ENCODE peak calls at places on chromosome 18, in nine cellular contexts. L, H, E, Q, N, A, T, J and W are unnamed samples.

GRCh38 chr18:905948-906415 is 1.3 kb downstream of the ADCYAP1 start:
- DNase-seq in T (peak; percentile 36), J (no peak), N (no peak), H (no peak), A (no peak), L (no peak), Q (no peak), E (no peak), W (no peak)

GRCh38 chr18:48946329-48946835 is 4.4 kb downstream of the SMAD7 start:
- DNase-seq in J (peak; percentile 69), T (no peak), N (no peak), Q (no peak), H (peak; percentile 87), A (no peak), E (peak; percentile 75), L (no peak), W (no peak)

GRCh38 chr18:21489119-21489750 is 111.3 kb downstream of the ESCO1 start:
- DNase-seq in A (peak; percentile 68), N (peak; percentile 67), J (no peak), Q (peak; percentile 32), L (no peak), H (peak; percentile 43), E (peak; percentile 77), T (peak; percentile 41), W (peak; percentile 65)

GRCh38 chr18:55694291-55694690 is 106.3 kb upstream of the TCF4 start:
- DNase-seq in J (no peak), N (no peak), T (no peak), Q (peak; percentile 3), E (peak; percentile 45), H (peak; percentile 22), A (no peak), L (no peak), W (no peak)

GRCh38 chr18:39773656-39774055 is 2181.4 kb upstream of the PIK3C3 start:
- DNase-seq in J (no peak), T (no peak), A (no peak), E (peak; percentile 16), Q (no peak), N (no peak), L (no peak), H (no peak), W (no peak)

GRCh38 chr18:55243852-55244251 is 284.6 kb upstream of the CCDC68 start:
- DNase-seq in E (peak; percentile 76), Q (no peak), N (no peak), H (peak; percentile 72), T (peak; percentile 12), J (no peak), A (no peak), L (no peak), W (no peak)

GRCh38 chr18:58207520-58208152 is 163.6 kb downstream of the NEDD4L start:
- DNase-seq in Q (no peak), H (no peak), J (no peak), L (no peak), N (no peak), E (no peak), A (no peak), T (no peak), W (no peak)

GRCh38 chr18:7117390-7118355 is at the start of gene LAMA1:
- DNase-seq in E (peak; percentile 32), J (peak; percentile 72), T (no peak), N (no peak), A (no peak), H (no peak), Q (peak; percentile 21), L (no peak), W (no peak)

GRCh38 chr18:10377956-10378355 is 76.5 kb upstream of the APCDD1 start:
- DNase-seq in L (no peak), A (no peak), Q (peak; percentile 59), H (peak; percentile 82), E (no peak), J (no peak), T (no peak), N (no peak), W (no peak)

GRCh38 chr18:10381516-10381915 is 72.9 kb upstream of the APCDD1 start:
- DNase-seq in T (no peak), Q (no peak), E (no peak), N (no peak), A (no peak), L (no peak), H (no peak), J (no peak), W (no peak)

GRCh38 chr18:10378688-10379465 is 75.6 kb upstream of the APCDD1 start:
- DNase-seq in Q (peak; percentile 80), A (no peak), E (peak; percentile 10), N (no peak), H (peak; percentile 70), L (no peak), T (no peak), J (no peak), W (no peak)

GRCh38 chr18:10379511-10379910 is 74.9 kb upstream of the APCDD1 start:
- DNase-seq in J (no peak), L (no peak), N (no peak), A (no peak), Q (peak; percentile 71), E (no peak), T (no peak), H (peak; percentile 77), W (no peak)

GRCh38 chr18:10381951-10382350 is 72.5 kb upstream of the APCDD1 start:
- DNase-seq in T (no peak), E (no peak), A (no peak), J (no peak), Q (peak; percentile 52), H (no peak), L (no peak), N (no peak), W (no peak)
- H3K4me3 ChIP-seq in T (no peak overlapping the region), E (no peak overlapping the region), A (no peak overlapping the region), J (no peak overlapping the region), Q (no peak overlapping the region), H (no peak overlapping the region), L (no peak overlapping the region), N (no peak overlapping the region), W (no peak overlapping the region)

GRCh38 chr18:76521367-76521766 is 26.3 kb upstream of the ZNF516 start:
- DNase-seq in Q (no peak), N (no peak), H (no peak), E (no peak), T (no peak), J (no peak), A (no peak), L (no peak), W (no peak)

GRCh38 chr18:76522104-76522503 is 27.1 kb upstream of the ZNF516 start:
- DNase-seq in H (no peak), L (no peak), Q (no peak), T (no peak), E (no peak), N (no peak), A (peak; percentile 27), J (no peak), W (no peak)

GRCh38 chr18:76518073-76518472 is 23.0 kb upstream of the ZNF516 start:
- DNase-seq in A (no peak), J (no peak), T (no peak), H (no peak), Q (no peak), L (no peak), E (peak; percentile 43), N (no peak), W (no peak)

GRCh38 chr18:76519156-76519549 is 24.1 kb upstream of the ZNF516 start:
- DNase-seq in N (no peak), Q (peak; percentile 16), E (no peak), T (no peak), J (no peak), L (no peak), H (no peak), A (peak; percentile 41), W (no peak)

DNA sequence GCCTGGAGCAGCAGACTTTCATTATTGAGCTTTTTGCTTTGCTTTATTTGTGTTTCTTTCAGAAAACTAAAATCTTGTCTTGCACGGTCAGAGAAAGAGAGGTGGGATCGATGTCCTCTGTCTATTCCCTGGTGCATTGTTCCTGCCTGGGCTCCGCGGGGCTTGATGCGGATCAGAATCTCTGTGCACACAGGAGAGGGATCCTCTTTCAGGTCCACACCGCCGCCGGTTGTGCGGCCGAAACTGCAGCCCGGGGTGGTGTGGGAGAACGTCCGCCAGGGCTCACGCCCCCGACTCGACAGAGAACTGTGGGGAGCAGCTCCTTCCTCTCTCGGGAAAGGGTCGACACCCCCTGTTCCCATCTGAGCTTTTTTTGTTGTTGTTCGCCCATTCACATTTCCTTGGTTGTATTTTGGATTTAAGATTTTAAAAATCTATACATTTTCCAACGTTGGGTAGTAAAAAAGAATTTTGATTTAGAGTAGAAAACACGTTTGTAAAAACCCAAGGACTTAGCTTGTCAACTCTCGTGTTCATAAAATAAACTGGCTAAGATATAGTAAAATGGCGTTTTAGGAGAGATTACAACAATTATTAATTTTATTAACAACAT is 23.6 kb upstream of the ZNF516 start:
- DNase-seq in A (peak; percentile 65), J (no peak), N (no peak), H (no peak), L (no peak), E (peak; percentile 38), T (no peak), Q (peak; percentile 32), W (peak; percentile 42)
- H3K4me3 ChIP-seq in A (peak overlapping the region; percentile 54), J (peak overlapping the region; percentile 43), N (peak overlapping the region; percentile 5), H (peak overlapping the region; percentile 51), L (peak overlapping the region; percentile 22), E (peak overlapping the region; percentile 28), T (no peak overlapping the region), Q (peak overlapping the region; percentile 40), W (peak overlapping the region; percentile 45)

GRCh38 chr18:63131944-63132818 is 187.4 kb downstream of the BCL2 start:
- DNase-seq in T (no peak), E (no peak), J (no peak), Q (no peak), L (no peak), H (no peak), A (no peak), N (no peak), W (no peak)
- H3K4me3 ChIP-seq in T (no peak overlapping the region), E (no peak overlapping the region), J (no peak overlapping the region), Q (no peak overlapping the region), L (no peak overlapping the region), H (no peak overlapping the region), A (no peak overlapping the region), N (no peak overlapping the region), W (no peak overlapping the region)

GRCh38 chr18:26545335-26545734 is 3.0 kb downstream of the KCTD1 start:
- DNase-seq in E (no peak), Q (no peak), T (no peak), N (no peak), L (no peak), A (no peak), H (no peak), J (no peak), W (no peak)

GRCh38 chr18:26546875-26547301 is 1.5 kb downstream of the KCTD1 start:
- DNase-seq in E (no peak), N (no peak), T (peak; percentile 12), J (no peak), Q (no peak), A (no peak), H (no peak), L (no peak), W (no peak)

GRCh38 chr18:26546170-26546874 is 2.0 kb downstream of the KCTD1 start:
- DNase-seq in H (no peak), J (no peak), Q (no peak), E (no peak), A (no peak), L (no peak), T (no peak), N (no peak), W (no peak)

GRCh38 chr18:26544459-26544858 is 3.9 kb downstream of the KCTD1 start:
- DNase-seq in L (no peak), T (no peak), H (no peak), Q (no peak), J (no peak), N (no peak), E (no peak), A (no peak), W (no peak)

DNA sequence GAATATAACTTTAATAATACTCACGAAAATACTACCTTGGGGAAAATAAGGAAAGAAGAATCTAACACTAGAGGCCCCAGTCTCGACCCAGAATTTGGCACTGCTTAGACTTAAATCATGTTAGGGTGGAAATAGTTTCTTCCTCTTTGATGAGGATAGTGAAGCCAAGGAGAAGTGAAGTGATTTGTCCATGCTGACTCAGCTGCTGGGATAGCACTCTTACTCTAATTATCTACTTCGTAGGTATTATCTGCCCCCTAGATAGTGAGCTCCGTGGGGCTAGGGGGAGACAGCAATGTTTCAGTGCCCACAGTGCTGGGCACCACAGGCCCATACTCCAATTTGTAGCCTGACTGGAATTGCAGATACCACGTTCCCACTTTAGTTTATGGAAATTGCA is 2.6 kb downstream of the KCTD1 start:
- DNase-seq in N (no peak), Q (no peak), H (no peak), J (no peak), T (no peak), E (no peak), L (no peak), A (no peak), W (no peak)
- H3K4me3 ChIP-seq in N (peak overlapping the region; percentile 39), Q (no peak overlapping the region), H (no peak overlapping the region), J (no peak overlapping the region), T (peak overlapping the region; percentile 44), E (peak overlapping the region; percentile 15), L (no peak overlapping the region), A (peak overlapping the region; percentile 21), W (no peak overlapping the region)